ENCODE peak calls at places on chromosomes 6 and 20, in nine cellular contexts. A is NCI-H510A treated with DMSO at 0.1 percent for 48 hours, T is endothelial cell, L is Caco-2, R is renal cortical epithelial cell, F is HT-29, V is COLO829, W is germinal center, S is astrocyte of the spinal cord. U is an unnamed sample.

GRCh38 chr20:41631826-41632225 is 13.6 kb upstream of the CHD6 start:
- DNase-seq in V (no peak), W (no peak), R (no peak), S (peak; percentile 68), A (no peak), L (no peak), F (no peak), T (no peak), U (no peak)

GRCh38 chr6:105322499-105323231 is 80.2 kb downstream of the PREP start:
- DNase-seq in W (no peak), S (no peak), R (no peak), F (no peak), V (no peak), A (no peak), T (no peak), L (no peak), U (no peak)

GRCh38 chr20:46512943-46513844 is at the start of gene ZNF334:
- DNase-seq in R (peak; percentile 60), F (peak; percentile 83), S (peak; percentile 42), V (no peak), A (peak; percentile 89), L (no peak), W (no peak), T (peak; percentile 63), U (peak; percentile 58)

GRCh38 chr6:30873137-30873640 is 11.1 kb upstream of the DDR1 start:
- DNase-seq in L (no peak), R (no peak), F (no peak), T (no peak), V (no peak), S (no peak), W (no peak), A (no peak), U (no peak)

GRCh38 chr6:15121443-15121842 is 124.4 kb upstream of the JARID2 start:
- DNase-seq in A (no peak), L (no peak), R (no peak), W (no peak), V (no peak), T (no peak), S (no peak), F (no peak), U (no peak)

GRCh38 chr20:10761232-10761631 is 87.4 kb upstream of the JAG1 start:
- DNase-seq in V (no peak), W (no peak), S (peak; percentile 86), R (no peak), L (no peak), A (no peak), T (no peak), F (no peak), U (peak; percentile 40)

GRCh38 chr6:37741757-37742400 is 44.2 kb upstream of the MDGA1 start:
- DNase-seq in R (peak; percentile 74), F (peak; percentile 61), L (no peak), T (peak; percentile 28), V (no peak), W (no peak), A (no peak), S (no peak), U (no peak)

GRCh38 chr6:108653864-108654402 is 93.2 kb downstream of the FOXO3 start:
- DNase-seq in W (no peak), V (no peak), L (no peak), R (peak; percentile 41), F (no peak), T (no peak), A (no peak), S (peak; percentile 39), U (no peak)

GRCh38 chr20:63215101-63216040 is 560 bp downstream of the YTHDF1 start:
- DNase-seq in V (peak; percentile 75), R (peak; percentile 59), A (peak; percentile 18), S (peak; percentile 46), W (peak; percentile 40), L (peak; percentile 90), F (peak; percentile 76), T (peak; percentile 68), U (no peak)

GRCh38 chr20:13552061-13552460 is 86.7 kb downstream of the TASP1 start:
- DNase-seq in S (peak; percentile 4), R (peak; percentile 57), F (no peak), W (no peak), A (no peak), V (no peak), T (no peak), L (no peak), U (no peak)

GRCh38 chr6:44074383-44075136 is 52.7 kb downstream of the MRPL14 start:
- DNase-seq in V (peak; percentile 82), F (peak; percentile 83), L (peak; percentile 65), A (no peak), S (peak; percentile 82), T (peak; percentile 60), W (peak; percentile 85), R (peak; percentile 59), U (peak; percentile 79)

GRCh38 chr6:56618050-56618449 is 24.6 kb downstream of the DST start:
- DNase-seq in W (no peak), V (no peak), T (no peak), A (no peak), L (no peak), R (no peak), F (no peak), S (no peak), U (no peak)

GRCh38 chr20:7673841-7674240 is 266.4 kb downstream of the HAO1 start:
- DNase-seq in W (no peak), V (no peak), L (no peak), S (peak; percentile 81), R (no peak), T (no peak), A (no peak), F (no peak), U (no peak)

GRCh38 chr20:3679749-3680700 is 1.8 kb downstream of the ADAM33 start:
- DNase-seq in T (no peak), A (no peak), S (peak; percentile 78), W (no peak), F (no peak), V (no peak), L (no peak), R (no peak), U (no peak)